ENCODE peak calls at places on chromosomes 1 and 21, in six cellular contexts. E, Y, P, Q, B and D are unnamed samples.
A peak's percentile ranks its signal among the peaks of the same experiment; 100 is the strongest.

GRCh38 chr1:198157847-198158765 is 1.3 kb downstream of the NEK7 start:
- DNase-seq in E (peak; percentile 38), Y (no peak), P (peak; percentile 44), Q (no peak), B (peak; percentile 14), D (no peak)

GRCh38 chr1:230292739-230293720 is 133.1 kb downstream of the PGBD5 start:
- DNase-seq in E (no peak), Y (peak; percentile 88), P (no peak), Q (peak; percentile 82), B (no peak), D (no peak)

GRCh38 chr1:226132731-226133503 is 53.6 kb downstream of the ACBD3 start:
- DNase-seq in E (no peak), Y (no peak), P (no peak), Q (no peak), B (no peak), D (no peak)

GRCh38 chr1:48442864-48443619 is 29.0 kb downstream of the SPATA6 start:
- DNase-seq in E (no peak), Y (peak; percentile 50), P (no peak), Q (no peak), B (peak; percentile 30), D (no peak)

GRCh38 chr1:17189632-17190525 is 15.0 kb upstream of the PADI1 start:
- DNase-seq in E (no peak), Y (no peak), P (no peak), Q (no peak), B (no peak), D (no peak)

GRCh38 chr1:186722711-186723309 is 42.6 kb upstream of the PTGS2 start:
- DNase-seq in E (peak; percentile 20), Y (no peak), P (peak; percentile 55), Q (no peak), B (no peak), D (no peak)

GRCh38 chr21:39010629-39011404 is 172.4 kb downstream of the PSMG1 start:
- DNase-seq in E (no peak), Y (no peak), P (no peak), Q (no peak), B (no peak), D (no peak)

GRCh38 chr1:226633541-226634155 is 85.1 kb downstream of the STUM start:
- DNase-seq in E (peak; percentile 26), Y (no peak), P (no peak), Q (no peak), B (no peak), D (no peak)

GRCh38 chr1:86650065-86650464 is 54.3 kb upstream of the SH3GLB1 start:
- DNase-seq in E (no peak), Y (no peak), P (no peak), Q (no peak), B (no peak), D (no peak)

GRCh38 chr1:53086504-53087070 is 24.6 kb downstream of the PODN start:
- DNase-seq in E (no peak), Y (no peak), P (no peak), Q (no peak), B (no peak), D (no peak)

GRCh38 chr21:45768011-45768740 is 124.7 kb downstream of the PCBP3 start:
- DNase-seq in E (peak; percentile 56), Y (no peak), P (peak; percentile 36), Q (no peak), B (no peak), D (no peak)

GRCh38 chr1:93567255-93567918 is 114.2 kb downstream of the BCAR3 start:
- DNase-seq in E (no peak), Y (no peak), P (no peak), Q (no peak), B (no peak), D (no peak)

GRCh38 chr1:198529414-198529813 is 11.1 kb downstream of the ATP6V1G3 start:
- DNase-seq in E (no peak), Y (no peak), P (no peak), Q (no peak), B (no peak), D (no peak)

GRCh38 chr1:100989306-100990077 is 36.1 kb downstream of the DPH5 start:
- DNase-seq in E (no peak), Y (no peak), P (no peak), Q (no peak), B (no peak), D (no peak)